ENCODE peak calls at places on chromosome 20, in five cellular contexts. L, B, T, D and C are unnamed samples.
A peak's percentile ranks its signal among the peaks of the same experiment; 100 is the strongest.

GRCh38 chr20:17849901-17850673 is 118.5 kb downstream of the SNX5 start:
- DNase-seq in L (no peak), B (peak; percentile 99), T (peak; percentile 97), D (no peak), C (no peak)

GRCh38 chr20:51412333-51412761 is 130.2 kb downstream of the NFATC2 start:
- DNase-seq in L (no peak), B (peak; percentile 57), T (peak; percentile 22), D (no peak), C (peak; percentile 54)

GRCh38 chr20:49591217-49591865 is 23.4 kb upstream of the PTGIS start:
- DNase-seq in L (no peak), B (peak; percentile 84), T (no peak), D (no peak), C (no peak)

GRCh38 chr20:58743076-58743566 is 50.5 kb downstream of the NPEPL1 start:
- DNase-seq in L (no peak), B (no peak), T (no peak), D (no peak), C (no peak)

GRCh38 chr20:45293041-45294002 is 13.3 kb upstream of the RBPJL start:
- DNase-seq in L (peak; percentile 95), B (peak; percentile 77), T (peak; percentile 60), D (peak; percentile 92), C (peak; percentile 86)

GRCh38 chr20:33299111-33299603 is 16.1 kb downstream of the BPIFB1 start:
- DNase-seq in L (peak; percentile 86), B (peak; percentile 65), T (peak; percentile 35), D (peak; percentile 80), C (peak; percentile 74)

GRCh38 chr20:61178431-61179080 is 73.5 kb upstream of the CDH4 start:
- DNase-seq in L (no peak), B (no peak), T (no peak), D (no peak), C (no peak)

GRCh38 chr20:47489448-47489872 is 12.2 kb upstream of the NCOA3 start:
- DNase-seq in L (no peak), B (no peak), T (no peak), D (no peak), C (no peak)

GRCh38 chr20:53527196-53527595 is 66.4 kb downstream of the ZNF217 start:
- DNase-seq in L (no peak), B (no peak), T (no peak), D (no peak), C (no peak)

GRCh38 chr20:59153355-59153681 is 10.3 kb upstream of the ZNF831 start:
- DNase-seq in L (no peak), B (no peak), T (no peak), D (no peak), C (no peak)

GRCh38 chr20:49676581-49677291 is 36.9 kb downstream of the B4GALT5 start:
- DNase-seq in L (no peak), B (peak; percentile 39), T (peak; percentile 61), D (no peak), C (no peak)

GRCh38 chr20:14992961-14993360 is 655.5 kb upstream of the FLRT3 start:
- DNase-seq in L (no peak), B (no peak), T (no peak), D (no peak), C (no peak)

GRCh38 chr20:36355469-36356171 is 49.5 kb downstream of the DLGAP4 start:
- DNase-seq in L (no peak), B (no peak), T (no peak), D (no peak), C (peak; percentile 25)

GRCh38 chr20:42945194-42945593 is 244.5 kb downstream of the PTPRT start:
- DNase-seq in L (no peak), B (no peak), T (no peak), D (peak; percentile 28), C (no peak)

GRCh38 chr20:57072184-57072583 is 194.3 kb downstream of the BMP7 start:
- DNase-seq in L (no peak), B (no peak), T (no peak), D (peak; percentile 40), C (no peak)

GRCh38 chr20:57074386-57074785 is 192.1 kb downstream of the BMP7 start:
- DNase-seq in L (no peak), B (no peak), T (no peak), D (no peak), C (no peak)

GRCh38 chr20:57071283-57071701 is 195.1 kb downstream of the BMP7 start:
- DNase-seq in L (peak; percentile 69), B (no peak), T (no peak), D (peak; percentile 90), C (no peak)

GRCh38 chr20:57075181-57075580 is 191.3 kb downstream of the BMP7 start:
- DNase-seq in L (no peak), B (no peak), T (no peak), D (no peak), C (no peak)

DNA sequence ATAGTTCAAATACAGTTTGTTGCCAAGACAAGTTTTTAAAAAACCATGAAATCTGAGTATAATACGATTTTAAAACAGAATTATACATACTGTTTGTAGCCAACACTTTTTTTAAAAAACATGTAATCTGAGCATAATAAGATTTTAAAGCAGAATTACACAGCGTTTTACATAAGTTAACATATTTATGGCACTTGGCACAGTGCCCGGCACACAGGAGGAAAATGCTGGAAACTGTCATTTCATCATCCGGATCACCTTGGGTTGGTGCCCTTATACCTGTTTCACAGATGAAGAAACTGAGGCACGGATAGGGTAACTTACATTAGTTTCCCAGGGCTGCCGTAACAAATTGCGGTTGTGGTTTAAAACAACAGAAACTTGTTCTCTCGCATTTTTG is 193.0 kb downstream of the BMP7 start:
- DNase-seq in L (no peak), B (no peak), T (no peak), D (no peak), C (no peak)
- H3K27ac ChIP-seq in L (no peak overlapping the region), B (no peak overlapping the region), T (no peak overlapping the region), D (no peak overlapping the region), C (no peak overlapping the region)

GRCh38 chr20:62358728-62359490 is 8.2 kb downstream of the LAMA5 start:
- DNase-seq in L (no peak), B (no peak), T (no peak), D (no peak), C (no peak)
- H3K4me3 ChIP-seq in L (no peak overlapping the region), B (no peak overlapping the region), T (no peak overlapping the region), D (no peak overlapping the region), C (no peak overlapping the region)

GRCh38 chr20:25050082-25050481 is 7.9 kb downstream of the ACSS1 start:
- DNase-seq in L (no peak), B (no peak), T (no peak), D (no peak), C (no peak)

GRCh38 chr20:25046736-25047666 is 10.9 kb downstream of the ACSS1 start:
- DNase-seq in L (no peak), B (no peak), T (no peak), D (no peak), C (no peak)

GRCh38 chr20:25047766-25048165 is 10.2 kb downstream of the ACSS1 start:
- DNase-seq in L (no peak), B (no peak), T (no peak), D (no peak), C (no peak)

GRCh38 chr20:25049261-25050060 is 8.5 kb downstream of the ACSS1 start:
- DNase-seq in L (no peak), B (no peak), T (no peak), D (no peak), C (no peak)

GRCh38 chr20:25048519-25048952 is 9.4 kb downstream of the ACSS1 start:
- DNase-seq in L (no peak), B (no peak), T (no peak), D (no peak), C (no peak)
- H3K4me1 ChIP-seq in L (peaks cover 8% of the 10 kb centered on the region), B (no peaks in the 10 kb centered on the region), T (no peaks in the 10 kb centered on the region), D (no peaks in the 10 kb centered on the region), C (no peaks in the 10 kb centered on the region)

GRCh38 chr20:10666221-10667076 is 7.3 kb downstream of the JAG1 start:
- DNase-seq in L (no peak), B (no peak), T (no peak), D (no peak), C (no peak)
- H3K27ac ChIP-seq in L (peak overlapping the region; percentile 87), B (peak overlapping the region; percentile 46), T (peak overlapping the region; percentile 87), D (no peak overlapping the region), C (no peak overlapping the region)

DNA sequence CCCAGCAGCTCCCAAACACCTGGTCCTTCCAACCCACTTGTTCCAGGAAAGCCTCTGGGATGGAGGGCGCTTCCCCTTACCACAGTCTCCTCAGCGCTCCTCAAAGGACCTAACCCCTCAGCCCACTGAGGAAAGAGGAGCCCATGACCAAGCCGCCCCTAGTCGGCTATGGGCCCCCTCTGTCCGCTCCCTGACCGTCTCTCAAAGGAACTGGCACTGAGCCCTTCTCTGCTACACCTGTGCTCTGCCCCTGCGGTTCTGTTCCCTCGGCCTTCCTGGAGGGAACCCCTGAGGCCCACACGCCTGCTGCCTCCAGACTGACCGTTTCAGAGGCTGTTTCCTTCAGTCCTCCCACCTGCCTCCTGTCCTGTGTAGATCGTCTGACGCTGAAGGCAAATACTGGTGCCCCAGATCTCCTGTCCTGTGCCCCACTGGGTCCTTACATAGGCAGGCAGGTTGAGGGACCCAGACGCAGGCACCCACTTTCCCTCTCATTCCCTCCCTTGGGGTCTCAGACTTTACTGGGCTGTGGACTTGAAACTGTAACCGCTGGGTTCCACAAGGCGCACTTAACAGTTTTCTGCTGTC is 1.9 kb upstream of the SLC4A11 start:
- DNase-seq in L (no peak), B (no peak), T (no peak), D (no peak), C (no peak)
- H3K4me3 ChIP-seq in L (peak overlapping the region; percentile 96), B (no peak overlapping the region), T (peak overlapping the region; percentile 82), D (no peak overlapping the region), C (no peak overlapping the region)

DNA sequence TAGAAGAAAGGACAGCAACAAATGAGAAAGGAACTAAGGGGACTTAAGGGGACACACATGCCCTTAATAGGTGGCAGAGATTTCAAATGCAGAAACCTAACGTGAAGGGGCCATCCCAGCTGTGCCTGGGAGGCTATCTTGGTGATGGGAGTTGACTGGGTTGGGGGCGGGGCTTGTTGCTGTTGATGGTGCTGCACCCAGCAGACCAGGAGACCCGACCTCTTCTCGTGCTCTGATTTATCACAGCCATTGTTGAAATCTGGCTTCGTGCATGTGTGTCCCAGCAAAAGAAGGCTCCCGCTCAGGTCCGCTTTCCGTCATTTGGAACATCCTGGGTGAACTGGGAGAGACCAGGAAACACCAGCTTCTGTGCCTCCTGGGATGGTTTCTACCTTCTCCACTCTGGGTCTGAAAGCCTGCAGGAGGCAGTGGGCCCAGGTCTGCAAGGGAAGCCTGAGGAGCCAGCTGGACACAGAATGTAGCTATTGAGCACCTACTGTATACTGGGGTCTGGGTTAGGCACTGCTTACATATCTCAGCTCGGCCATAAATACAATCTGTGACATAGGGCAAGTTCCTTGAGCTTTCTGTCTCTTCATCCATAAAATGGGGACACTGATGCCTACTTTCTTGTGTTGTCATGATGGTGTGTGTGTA is 32.1 kb downstream of the TOX2 start:
- DNase-seq in L (no peak), B (no peak), T (no peak), D (no peak), C (no peak)
- H3K4me1 ChIP-seq in L (peaks cover 9% of the 10 kb centered on the region), B (no peaks in the 10 kb centered on the region), T (peaks cover 15% of the 10 kb centered on the region), D (no peaks in the 10 kb centered on the region), C (peaks cover 73% of the 10 kb centered on the region)

GRCh38 chr20:2315440-2315778 is 19.6 kb downstream of the TGM3 start:
- DNase-seq in L (no peak), B (no peak), T (no peak), D (no peak), C (no peak)
- H3K27ac ChIP-seq in L (no peak overlapping the region), B (no peak overlapping the region), T (no peak overlapping the region), D (no peak overlapping the region), C (no peak overlapping the region)

GRCh38 chr20:13671500-13672288 is 33.0 kb upstream of the TASP1 start:
- DNase-seq in L (no peak), B (peak; percentile 68), T (peak; percentile 41), D (no peak), C (peak; percentile 49)
- H3K4me3 ChIP-seq in L (no peak overlapping the region), B (no peak overlapping the region), T (no peak overlapping the region), D (no peak overlapping the region), C (no peak overlapping the region)